ENCODE peak calls at places on chromosomes 1 and 21, in nine cellular contexts. One of them, this sample, is unnamed.

GRCh38 chr1:41051022-41051421 is 29.5 kb upstream of the SLFNL1 start:
- DNase-seq in CD8-positive, alpha-beta T cell: no peak
- DNase-seq in thyroid gland: no peak
- DNase-seq in stimulated activated CD4-positive, alpha-beta T cell treated with anti-CD3 and anti-CD28 coated beads, Interleukin-1b, Interleukin-23, amount 100 ng/mL, for 1 hour: no peak
- DNase-seq in activated CD8-positive, alpha-beta T cell treated with anti-CD3 and anti-CD28 coated beads for 36 hours: no peak
- DNase-seq in HuH-7.5: no peak
- DNase-seq in NCI-H1105 treated with DMSO at 0.1 percent for 48 hours: no peak
- DNase-seq in right atrium auricular region: no peak
- DNase-seq in GM13976: no peak
- DNase-seq in this sample: no peak

GRCh38 chr1:9529190-9529589 is 10.1 kb upstream of the SLC25A33 start:
- DNase-seq in HuH-7.5: no peak
- DNase-seq in thyroid gland: no peak
- DNase-seq in right atrium auricular region: no peak
- DNase-seq in NCI-H1105 treated with DMSO at 0.1 percent for 48 hours: no peak
- DNase-seq in GM13976: no peak
- DNase-seq in CD8-positive, alpha-beta T cell: no peak
- DNase-seq in activated CD8-positive, alpha-beta T cell treated with anti-CD3 and anti-CD28 coated beads for 36 hours: peak; percentile 8
- DNase-seq in stimulated activated CD4-positive, alpha-beta T cell treated with anti-CD3 and anti-CD28 coated beads, Interleukin-1b, Interleukin-23, amount 100 ng/mL, for 1 hour: no peak
- DNase-seq in this sample: no peak

GRCh38 chr1:60255565-60255964 is 182.0 kb upstream of the C1orf87 start:
- DNase-seq in CD8-positive, alpha-beta T cell: no peak
- DNase-seq in GM13976: no peak
- DNase-seq in right atrium auricular region: no peak
- DNase-seq in thyroid gland: no peak
- DNase-seq in HuH-7.5: no peak
- DNase-seq in stimulated activated CD4-positive, alpha-beta T cell treated with anti-CD3 and anti-CD28 coated beads, Interleukin-1b, Interleukin-23, amount 100 ng/mL, for 1 hour: no peak
- DNase-seq in NCI-H1105 treated with DMSO at 0.1 percent for 48 hours: no peak
- DNase-seq in activated CD8-positive, alpha-beta T cell treated with anti-CD3 and anti-CD28 coated beads for 36 hours: no peak
- DNase-seq in this sample: no peak

GRCh38 chr1:119451158-119451557 is 36.2 kb downstream of the HSD3B2 start:
- DNase-seq in GM13976: no peak
- DNase-seq in HuH-7.5: no peak
- DNase-seq in stimulated activated CD4-positive, alpha-beta T cell treated with anti-CD3 and anti-CD28 coated beads, Interleukin-1b, Interleukin-23, amount 100 ng/mL, for 1 hour: no peak
- DNase-seq in CD8-positive, alpha-beta T cell: no peak
- DNase-seq in NCI-H1105 treated with DMSO at 0.1 percent for 48 hours: no peak
- DNase-seq in thyroid gland: no peak
- DNase-seq in activated CD8-positive, alpha-beta T cell treated with anti-CD3 and anti-CD28 coated beads for 36 hours: no peak
- DNase-seq in right atrium auricular region: no peak
- DNase-seq in this sample: no peak

GRCh38 chr1:10679521-10680220 is 116.8 kb downstream of the CASZ1 start:
- DNase-seq in stimulated activated CD4-positive, alpha-beta T cell treated with anti-CD3 and anti-CD28 coated beads, Interleukin-1b, Interleukin-23, amount 100 ng/mL, for 1 hour: no peak
- DNase-seq in NCI-H1105 treated with DMSO at 0.1 percent for 48 hours: peak; percentile 67
- DNase-seq in thyroid gland: peak; percentile 67
- DNase-seq in CD8-positive, alpha-beta T cell: no peak
- DNase-seq in HuH-7.5: peak; percentile 69
- DNase-seq in right atrium auricular region: no peak
- DNase-seq in activated CD8-positive, alpha-beta T cell treated with anti-CD3 and anti-CD28 coated beads for 36 hours: peak; percentile 27
- DNase-seq in GM13976: no peak
- DNase-seq in this sample: peak; percentile 50

GRCh38 chr1:221809101-221810029 is 67.5 kb upstream of the DUSP10 start:
- DNase-seq in NCI-H1105 treated with DMSO at 0.1 percent for 48 hours: no peak
- DNase-seq in right atrium auricular region: no peak
- DNase-seq in CD8-positive, alpha-beta T cell: no peak
- DNase-seq in stimulated activated CD4-positive, alpha-beta T cell treated with anti-CD3 and anti-CD28 coated beads, Interleukin-1b, Interleukin-23, amount 100 ng/mL, for 1 hour: no peak
- DNase-seq in GM13976: no peak
- DNase-seq in activated CD8-positive, alpha-beta T cell treated with anti-CD3 and anti-CD28 coated beads for 36 hours: peak; percentile 34
- DNase-seq in HuH-7.5: no peak
- DNase-seq in thyroid gland: no peak
- DNase-seq in this sample: no peak

GRCh38 chr1:181111559-181111958 is 23.1 kb downstream of the IER5 start:
- DNase-seq in stimulated activated CD4-positive, alpha-beta T cell treated with anti-CD3 and anti-CD28 coated beads, Interleukin-1b, Interleukin-23, amount 100 ng/mL, for 1 hour: no peak
- DNase-seq in CD8-positive, alpha-beta T cell: no peak
- DNase-seq in right atrium auricular region: no peak
- DNase-seq in HuH-7.5: no peak
- DNase-seq in NCI-H1105 treated with DMSO at 0.1 percent for 48 hours: no peak
- DNase-seq in thyroid gland: no peak
- DNase-seq in activated CD8-positive, alpha-beta T cell treated with anti-CD3 and anti-CD28 coated beads for 36 hours: no peak
- DNase-seq in GM13976: no peak
- DNase-seq in this sample: no peak

GRCh38 chr1:181513786-181514297 is 30.5 kb downstream of the CACNA1E start:
- DNase-seq in CD8-positive, alpha-beta T cell: no peak
- DNase-seq in activated CD8-positive, alpha-beta T cell treated with anti-CD3 and anti-CD28 coated beads for 36 hours: no peak
- DNase-seq in thyroid gland: no peak
- DNase-seq in HuH-7.5: no peak
- DNase-seq in right atrium auricular region: no peak
- DNase-seq in GM13976: no peak
- DNase-seq in NCI-H1105 treated with DMSO at 0.1 percent for 48 hours: no peak
- DNase-seq in stimulated activated CD4-positive, alpha-beta T cell treated with anti-CD3 and anti-CD28 coated beads, Interleukin-1b, Interleukin-23, amount 100 ng/mL, for 1 hour: no peak
- DNase-seq in this sample: no peak

GRCh38 chr1:13593511-13594131 is 10.0 kb downstream of the PDPN start:
- DNase-seq in HuH-7.5: no peak
- DNase-seq in GM13976: no peak
- DNase-seq in NCI-H1105 treated with DMSO at 0.1 percent for 48 hours: no peak
- DNase-seq in stimulated activated CD4-positive, alpha-beta T cell treated with anti-CD3 and anti-CD28 coated beads, Interleukin-1b, Interleukin-23, amount 100 ng/mL, for 1 hour: no peak
- DNase-seq in CD8-positive, alpha-beta T cell: no peak
- DNase-seq in activated CD8-positive, alpha-beta T cell treated with anti-CD3 and anti-CD28 coated beads for 36 hours: no peak
- DNase-seq in right atrium auricular region: peak; percentile 69
- DNase-seq in thyroid gland: no peak
- DNase-seq in this sample: peak; percentile 56

GRCh38 chr1:30420519-30421050 is 302.8 kb downstream of the MATN1 start:
- DNase-seq in right atrium auricular region: peak; percentile 38
- DNase-seq in thyroid gland: no peak
- DNase-seq in HuH-7.5: no peak
- DNase-seq in GM13976: peak; percentile 4
- DNase-seq in NCI-H1105 treated with DMSO at 0.1 percent for 48 hours: no peak
- DNase-seq in stimulated activated CD4-positive, alpha-beta T cell treated with anti-CD3 and anti-CD28 coated beads, Interleukin-1b, Interleukin-23, amount 100 ng/mL, for 1 hour: no peak
- DNase-seq in CD8-positive, alpha-beta T cell: no peak
- DNase-seq in activated CD8-positive, alpha-beta T cell treated with anti-CD3 and anti-CD28 coated beads for 36 hours: no peak
- DNase-seq in this sample: no peak

GRCh38 chr1:29822895-29823294 is 586.6 kb downstream of the PTPRU start:
- DNase-seq in NCI-H1105 treated with DMSO at 0.1 percent for 48 hours: no peak
- DNase-seq in thyroid gland: no peak
- DNase-seq in GM13976: no peak
- DNase-seq in HuH-7.5: no peak
- DNase-seq in activated CD8-positive, alpha-beta T cell treated with anti-CD3 and anti-CD28 coated beads for 36 hours: no peak
- DNase-seq in stimulated activated CD4-positive, alpha-beta T cell treated with anti-CD3 and anti-CD28 coated beads, Interleukin-1b, Interleukin-23, amount 100 ng/mL, for 1 hour: no peak
- DNase-seq in right atrium auricular region: no peak
- DNase-seq in CD8-positive, alpha-beta T cell: no peak
- DNase-seq in this sample: no peak

GRCh38 chr21:41648591-41649031 is 118.2 kb downstream of the RIPK4 start:
- DNase-seq in CD8-positive, alpha-beta T cell: no peak
- DNase-seq in GM13976: no peak
- DNase-seq in NCI-H1105 treated with DMSO at 0.1 percent for 48 hours: no peak
- DNase-seq in stimulated activated CD4-positive, alpha-beta T cell treated with anti-CD3 and anti-CD28 coated beads, Interleukin-1b, Interleukin-23, amount 100 ng/mL, for 1 hour: no peak
- DNase-seq in right atrium auricular region: no peak
- DNase-seq in thyroid gland: no peak
- DNase-seq in activated CD8-positive, alpha-beta T cell treated with anti-CD3 and anti-CD28 coated beads for 36 hours: no peak
- DNase-seq in HuH-7.5: no peak
- DNase-seq in this sample: no peak

GRCh38 chr1:52423771-52424170 is 19.4 kb downstream of the PRPF38A start:
- DNase-seq in CD8-positive, alpha-beta T cell: peak; percentile 65
- DNase-seq in thyroid gland: peak; percentile 7
- DNase-seq in GM13976: no peak
- DNase-seq in activated CD8-positive, alpha-beta T cell treated with anti-CD3 and anti-CD28 coated beads for 36 hours: peak; percentile 86
- DNase-seq in stimulated activated CD4-positive, alpha-beta T cell treated with anti-CD3 and anti-CD28 coated beads, Interleukin-1b, Interleukin-23, amount 100 ng/mL, for 1 hour: peak; percentile 46
- DNase-seq in HuH-7.5: no peak
- DNase-seq in NCI-H1105 treated with DMSO at 0.1 percent for 48 hours: no peak
- DNase-seq in right atrium auricular region: no peak
- DNase-seq in this sample: no peak

GRCh38 chr21:15520811-15521643 is 208.8 kb upstream of the USP25 start:
- DNase-seq in HuH-7.5: no peak
- DNase-seq in GM13976: no peak
- DNase-seq in activated CD8-positive, alpha-beta T cell treated with anti-CD3 and anti-CD28 coated beads for 36 hours: no peak
- DNase-seq in CD8-positive, alpha-beta T cell: no peak
- DNase-seq in stimulated activated CD4-positive, alpha-beta T cell treated with anti-CD3 and anti-CD28 coated beads, Interleukin-1b, Interleukin-23, amount 100 ng/mL, for 1 hour: no peak
- DNase-seq in thyroid gland: no peak
- DNase-seq in right atrium auricular region: no peak
- DNase-seq in NCI-H1105 treated with DMSO at 0.1 percent for 48 hours: no peak
- DNase-seq in this sample: no peak

GRCh38 chr1:116847688-116848531 is 61.8 kb upstream of the PTGFRN start:
- DNase-seq in stimulated activated CD4-positive, alpha-beta T cell treated with anti-CD3 and anti-CD28 coated beads, Interleukin-1b, Interleukin-23, amount 100 ng/mL, for 1 hour: no peak
- DNase-seq in thyroid gland: peak; percentile 7
- DNase-seq in GM13976: peak; percentile 41
- DNase-seq in right atrium auricular region: peak; percentile 87
- DNase-seq in NCI-H1105 treated with DMSO at 0.1 percent for 48 hours: no peak
- DNase-seq in HuH-7.5: no peak
- DNase-seq in CD8-positive, alpha-beta T cell: no peak
- DNase-seq in activated CD8-positive, alpha-beta T cell treated with anti-CD3 and anti-CD28 coated beads for 36 hours: peak; percentile 37
- DNase-seq in this sample: no peak

GRCh38 chr1:27957655-27958054 is 2.1 kb upstream of the XKR8 start:
- DNase-seq in CD8-positive, alpha-beta T cell: no peak
- DNase-seq in HuH-7.5: no peak
- DNase-seq in thyroid gland: no peak
- DNase-seq in NCI-H1105 treated with DMSO at 0.1 percent for 48 hours: no peak
- DNase-seq in GM13976: no peak
- DNase-seq in stimulated activated CD4-positive, alpha-beta T cell treated with anti-CD3 and anti-CD28 coated beads, Interleukin-1b, Interleukin-23, amount 100 ng/mL, for 1 hour: no peak
- DNase-seq in right atrium auricular region: no peak
- DNase-seq in activated CD8-positive, alpha-beta T cell treated with anti-CD3 and anti-CD28 coated beads for 36 hours: no peak
- DNase-seq in this sample: no peak

GRCh38 chr1:174791863-174792262 is 207.9 kb upstream of the CACYBP start:
- DNase-seq in HuH-7.5: no peak
- DNase-seq in GM13976: no peak
- DNase-seq in CD8-positive, alpha-beta T cell: no peak
- DNase-seq in right atrium auricular region: no peak
- DNase-seq in thyroid gland: no peak
- DNase-seq in stimulated activated CD4-positive, alpha-beta T cell treated with anti-CD3 and anti-CD28 coated beads, Interleukin-1b, Interleukin-23, amount 100 ng/mL, for 1 hour: no peak
- DNase-seq in activated CD8-positive, alpha-beta T cell treated with anti-CD3 and anti-CD28 coated beads for 36 hours: no peak
- DNase-seq in NCI-H1105 treated with DMSO at 0.1 percent for 48 hours: no peak
- DNase-seq in this sample: no peak

This sample was measured in body of pancreas.